ENCODE peak calls at places on chromosomes 1 and 21, in four cellular contexts. E is A549, J is mammary epithelial cell, I is HCT116. S is an unnamed sample.

GRCh38 chr1:162561616-162562451 is at the start of gene UAP1:
- DNase-seq in J (no peak), I (no peak), E (no peak), S (peak; percentile 27)

GRCh38 chr1:225652726-225653462 is at the start of gene ENAH:
- DNase-seq in J (peak; percentile 76), E (peak; percentile 88), I (no peak), S (peak; percentile 88)

GRCh38 chr1:155947741-155948140 is 6.3 kb downstream of the RXFP4 start:
- DNase-seq in J (no peak), I (no peak), E (no peak), S (no peak)

GRCh38 chr1:100039571-100039970 is 69.8 kb downstream of the SLC35A3 start:
- DNase-seq in J (no peak), E (no peak), I (no peak), S (no peak)

GRCh38 chr1:79271759-79272158 is 265.2 kb upstream of the ADGRL4 start:
- DNase-seq in E (no peak), J (no peak), I (no peak), S (no peak)

GRCh38 chr1:8293141-8293540 is 24.8 kb upstream of the SLC45A1 start:
- DNase-seq in J (no peak), I (no peak), E (no peak), S (peak; percentile 24)

GRCh38 chr1:200346744-200347143 is 63.1 kb downstream of the ZNF281 start:
- DNase-seq in J (peak; percentile 34), E (no peak), I (no peak), S (no peak)

GRCh38 chr1:223829678-223830077 is 16.1 kb downstream of the TP53BP2 start:
- DNase-seq in I (no peak), J (no peak), E (no peak), S (no peak)

GRCh38 chr21:37367758-37368535 is 1.4 kb downstream of the DYRK1A start:
- DNase-seq in E (no peak), I (no peak), J (peak; percentile 31), S (no peak)

GRCh38 chr1:159991513-159991912 is 37.5 kb upstream of the SLAMF9 start:
- DNase-seq in I (no peak), J (no peak), E (peak; percentile 11), S (no peak)

GRCh38 chr1:18948048-18948912 is 8.2 kb downstream of the IFFO2 start:
- DNase-seq in J (peak; percentile 92), E (no peak), I (no peak), S (no peak)

GRCh38 chr1:76285578-76286135 is 211.1 kb downstream of the ST6GALNAC3 start:
- DNase-seq in E (no peak), J (no peak), I (no peak), S (no peak)

GRCh38 chr1:116943438-116943837 is 33.7 kb downstream of the PTGFRN start:
- DNase-seq in J (no peak), I (no peak), E (no peak), S (no peak)

GRCh38 chr1:164855930-164856329 is 296.9 kb downstream of the PBX1 start:
- DNase-seq in I (no peak), J (no peak), E (no peak), S (no peak)

GRCh38 chr1:6694126-6694713 is 7.4 kb downstream of the DNAJC11 start:
- DNase-seq in I (no peak), E (no peak), J (no peak), S (no peak)

GRCh38 chr1:172906778-172907592 is 143.8 kb downstream of the TNFSF18 start:
- DNase-seq in I (peak; percentile 73), J (peak; percentile 90), E (peak; percentile 68), S (no peak)

GRCh38 chr1:175493999-175494336 is 249.4 kb downstream of the TNR start:
- DNase-seq in E (no peak), I (no peak), J (no peak), S (no peak)

GRCh38 chr1:239448911-239449310 is 62.5 kb downstream of the CHRM3 start:
- DNase-seq in J (no peak), E (no peak), I (no peak), S (no peak)

GRCh38 chr1:206606867-206607266 is 5.4 kb downstream of the EIF2D start:
- DNase-seq in J (peak; percentile 44), E (peak; percentile 65), I (peak; percentile 36), S (peak; percentile 79)

GRCh38 chr21:15164678-15165303 is 100.0 kb upstream of the NRIP1 start:
- DNase-seq in E (peak; percentile 14), I (no peak), J (peak; percentile 79), S (peak; percentile 84)

GRCh38 chr1:35085421-35085820 is 6.2 kb downstream of the ZMYM1 start:
- DNase-seq in E (no peak), J (peak; percentile 92), I (no peak), S (peak; percentile 73)

GRCh38 chr1:200665851-200666250 is 3.9 kb downstream of the DDX59 start:
- DNase-seq in I (no peak), J (no peak), E (no peak), S (no peak)

GRCh38 chr1:12600880-12601633 is 17.0 kb downstream of the DHRS3 start:
- DNase-seq in J (no peak), E (peak; percentile 75), I (no peak), S (no peak)

GRCh38 chr1:119075614-119076013 is 64.8 kb downstream of the WARS2 start:
- DNase-seq in I (no peak), E (no peak), J (peak; percentile 57), S (no peak)

GRCh38 chr1:8962812-8963669 is 17.4 kb downstream of the CA6 start:
- DNase-seq in I (peak; percentile 68), E (peak; percentile 74), J (no peak), S (peak; percentile 46)

GRCh38 chr21:26389971-26390641 is 183.0 kb downstream of the CYYR1 start:
- DNase-seq in J (peak; percentile 100), I (peak; percentile 34), E (peak; percentile 75), S (peak; percentile 84)

GRCh38 chr1:205452364-205452763 is 3.5 kb downstream of the BLACAT1 start:
- DNase-seq in J (no peak), I (no peak), E (no peak), S (no peak)

GRCh38 chr1:115781343-115781742 is 12.8 kb upstream of the CASQ2 start:
- DNase-seq in J (peak; percentile 95), I (no peak), E (no peak), S (peak; percentile 81)

GRCh38 chr1:243890576-243890975 is 40.5 kb upstream of the AKT3 start:
- DNase-seq in J (no peak), E (no peak), I (no peak), S (peak; percentile 7)

GRCh38 chr1:222582099-222582774 is 7.5 kb downstream of the TAF1A start:
- DNase-seq in E (no peak), J (peak; percentile 84), I (peak; percentile 13), S (peak; percentile 77)

GRCh38 chr1:222928212-222928611 is 113.4 kb downstream of the DISP1 start:
- DNase-seq in I (no peak), J (no peak), E (peak; percentile 18), S (no peak)

GRCh38 chr1:53328490-53329182 is 766 bp upstream of the LRP8 start:
- DNase-seq in I (no peak), J (no peak), E (no peak), S (no peak)

GRCh38 chr21:29208666-29209059 is 78.2 kb downstream of the MAP3K7CL start:
- DNase-seq in E (peak; percentile 19), I (no peak), J (no peak), S (no peak)

GRCh38 chr1:23867542-23867952 is 543 bp downstream of the FUCA1 start:
- DNase-seq in E (no peak), I (no peak), J (no peak), S (peak; percentile 22)

GRCh38 chr1:238653693-238654321 is 732.6 kb upstream of the CHRM3 start:
- DNase-seq in I (no peak), J (peak; percentile 59), E (no peak), S (no peak)

GRCh38 chr1:200058341-200058740 is 30.8 kb downstream of the NR5A2 start:
- DNase-seq in J (no peak), E (no peak), I (no peak), S (no peak)

GRCh38 chr1:151501474-151501873 is 9.7 kb upstream of the CGN start:
- DNase-seq in J (no peak), E (peak; percentile 56), I (no peak), S (no peak)

GRCh38 chr1:219113261-219113660 is 60.4 kb upstream of the LYPLAL1 start:
- DNase-seq in E (no peak), I (no peak), J (no peak), S (no peak)

GRCh38 chr1:109186704-109187071 is 27.0 kb upstream of the SARS1 start:
- DNase-seq in J (no peak), E (no peak), I (no peak), S (no peak)

GRCh38 chr1:203136409-203137042 is 9.0 kb downstream of the ADORA1 start:
- DNase-seq in I (no peak), J (no peak), E (no peak), S (peak; percentile 57)
- TF ChIP-seq CTCF in I (peak; percentile 32), J (no peak), E (no peak), S (no peak)

DNA sequence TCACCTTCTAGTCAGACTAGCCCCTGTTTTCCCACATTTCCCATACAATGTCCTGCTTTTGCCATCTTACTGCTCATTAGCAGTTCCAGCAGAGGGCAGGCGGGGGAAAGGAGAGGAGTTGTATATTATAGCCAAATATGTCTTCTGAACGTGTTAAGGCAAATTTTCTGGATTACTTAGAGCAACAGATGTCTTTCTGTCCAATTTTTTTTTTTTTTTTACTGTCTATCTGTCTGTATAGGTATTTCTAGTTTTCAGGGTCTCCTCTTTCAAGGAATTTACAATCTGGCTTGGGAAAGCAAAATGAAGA is 30.0 kb upstream of the DDAH1 start:
- DNase-seq in J (peak; percentile 70), E (peak; percentile 30), I (peak; percentile 12), S (peak; percentile 29)
- TF ChIP-seq CTCF in J (peak; percentile 81), E (peak; percentile 30), I (peak; percentile 33), S (peak; percentile 72)

DNA sequence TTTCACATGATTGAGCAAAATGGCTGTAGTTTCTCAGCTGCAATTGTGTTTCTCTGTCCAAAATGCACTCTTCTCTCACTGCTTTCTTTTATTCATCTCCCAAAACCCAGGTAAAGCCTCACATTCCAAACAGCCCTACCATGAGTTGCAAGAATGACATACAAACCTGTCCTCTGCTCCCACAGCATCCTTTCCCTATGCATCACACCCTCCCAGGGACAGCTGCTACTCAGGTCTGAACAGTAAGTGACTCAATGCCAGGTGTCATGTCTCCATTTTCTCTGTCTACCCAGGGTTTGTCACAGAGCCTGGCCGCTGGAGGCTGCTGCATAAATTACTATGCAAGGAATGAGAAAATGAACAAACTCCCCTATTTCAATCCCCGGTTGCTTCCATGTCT is 118.5 kb downstream of the PLD5 start:
- DNase-seq in J (peak; percentile 62), I (no peak), E (no peak), S (no peak)
- TF ChIP-seq CTCF in J (no peak), I (no peak), E (no peak), S (no peak)

DNA sequence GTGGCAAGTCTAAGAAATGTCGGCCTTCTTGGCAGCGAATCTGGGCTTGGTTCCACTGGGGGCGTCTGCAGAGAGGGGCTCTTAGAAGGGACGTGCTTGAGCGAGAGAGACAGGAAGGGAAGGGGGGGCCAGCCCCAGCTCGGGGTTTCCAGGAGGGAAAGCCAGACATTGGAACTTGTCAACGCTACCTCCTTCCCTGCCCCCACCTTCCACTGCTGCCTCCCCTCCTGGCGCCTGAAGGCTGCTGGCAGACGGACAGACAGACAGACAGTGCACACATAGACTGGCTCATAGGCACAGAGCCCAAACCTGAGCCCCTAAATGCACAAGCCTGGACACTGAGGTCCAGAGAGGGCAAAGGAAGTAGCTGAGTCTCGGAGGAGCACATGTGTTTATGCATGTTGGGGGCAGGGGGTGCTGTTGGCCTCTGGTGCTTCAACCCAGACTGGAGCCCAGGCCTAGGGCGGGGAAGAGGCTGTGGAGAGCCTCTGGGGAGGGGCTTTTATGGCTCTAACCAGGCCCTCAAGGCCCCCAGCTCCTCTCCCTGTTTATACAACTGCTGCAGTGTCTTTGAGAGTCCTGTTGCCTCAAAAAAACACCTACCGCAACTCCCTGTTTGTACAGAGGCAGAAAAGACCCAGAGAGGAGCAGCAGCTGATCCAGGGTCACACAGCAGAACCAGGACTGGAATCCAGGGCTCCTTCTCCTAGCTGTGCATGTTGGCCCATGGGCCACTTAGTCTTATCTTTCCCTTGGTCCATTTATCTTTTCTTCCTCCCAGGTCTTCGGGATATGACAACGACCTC is 33.1 kb upstream of the WASF2 start:
- DNase-seq in J (no peak), E (peak; percentile 32), I (no peak), S (no peak)
- TF ChIP-seq CTCF in J (no peak), E (peak; percentile 26), I (peak; percentile 25), S (peak; percentile 3)